ENCODE peak calls at places on chromosomes 13 and 19, in six cellular contexts. Z is LHCN-M2, G is ureter, X is iris pigment epithelial cell, A is cardiac muscle cell, J is ELF-1. B is an unnamed sample.

GRCh38 chr13:42396501-42396900 is 124.5 kb downstream of the AKAP11 start:
- DNase-seq in G (no peak), A (no peak), J (no peak), Z (peak), X (no peak), B (no peak)

GRCh38 chr19:10963865-10964264 is 3.0 kb downstream of the SMARCA4 start:
- DNase-seq in A (no peak), G (no peak), Z (no peak), X (no peak), J (no peak), B (no peak)

GRCh38 chr13:25722893-25723292 is 328.9 kb downstream of the SHISA2 start:
- DNase-seq in Z (no peak), G (no peak), A (no peak), J (no peak), X (no peak), B (no peak)

GRCh38 chr19:1833540-1833939 is 14.7 kb downstream of the REXO1 start:
- DNase-seq in G (no peak), Z (no peak), X (no peak), A (no peak), J (no peak), B (no peak)

GRCh38 chr13:27194895-27195764 is 23.5 kb upstream of the USP12 start:
- DNase-seq in G (no peak), A (peak), X (peak), J (peak), Z (peak), B (peak)

GRCh38 chr19:16461630-16462051 is 10.1 kb downstream of the EPS15L1 start:
- DNase-seq in A (no peak), Z (no peak), X (no peak), J (no peak), G (no peak), B (no peak)

GRCh38 chr19:31693131-31693700 is 344.0 kb upstream of the TSHZ3 start:
- DNase-seq in A (no peak), G (no peak), Z (no peak), J (peak), X (no peak), B (no peak)

GRCh38 chr19:5237939-5238480 is 102.6 kb downstream of the PTPRS start:
- DNase-seq in X (no peak), A (no peak), G (no peak), Z (no peak), J (no peak), B (no peak)

GRCh38 chr13:111394211-111394922 is 73.9 kb downstream of the TEX29 start:
- DNase-seq in X (no peak), J (no peak), G (peak), Z (no peak), A (no peak), B (no peak)

GRCh38 chr13:44230736-44231135 is 142.9 kb upstream of the SERP2 start:
- DNase-seq in Z (no peak), A (peak), X (peak), G (no peak), J (no peak), B (no peak)

GRCh38 chr13:91398413-91399188 is at the start of gene GPC5:
- DNase-seq in X (peak), J (peak), G (peak), A (peak), Z (peak), B (peak)

GRCh38 chr19:55370305-55370988 is at the start of gene IL11:
- DNase-seq in G (no peak), J (no peak), A (no peak), Z (no peak), X (no peak), B (peak)

GRCh38 chr19:6536138-6536671 is 5.4 kb downstream of the TNFSF9 start:
- DNase-seq in A (peak), X (peak), J (peak), Z (no peak), G (peak), B (peak)

GRCh38 chr19:5603626-5604025 is 18.9 kb downstream of the SAFB2 start:
- DNase-seq in Z (no peak), G (no peak), J (no peak), X (no peak), A (no peak), B (no peak)

GRCh38 chr13:77028202-77028601 is 1.2 kb upstream of the FBXL3 start:
- DNase-seq in Z (peak), A (peak), G (no peak), J (no peak), X (peak), B (peak)

B was measured in mesendoderm.